ENCODE peak calls at places on chromosome 14, in five cellular contexts. Z is endodermal cell, R is mucosa of descending colon, X is lower leg skin, E is heart left ventricle. L is an unnamed sample.

GRCh38 chr14:69008411-69008810 is 29.3 kb upstream of the ACTN1 start:
- DNase-seq in Z (no peak), R (no peak), X (no peak), E (no peak), L (no peak)

GRCh38 chr14:60249321-60250251 is 565 bp downstream of the PPM1A start:
- DNase-seq in Z (peak), R (peak), X (peak), E (peak), L (peak)

GRCh38 chr14:103708750-103709187 is 6.5 kb downstream of the XRCC3 start:
- DNase-seq in Z (no peak), R (no peak), X (no peak), E (peak), L (no peak)

GRCh38 chr14:61568572-61569011 is 126.7 kb upstream of the HIF1A start:
- DNase-seq in Z (peak), R (peak), X (no peak), E (peak), L (no peak)

GRCh38 chr14:50859296-50859624 is 12.6 kb upstream of the ABHD12B start:
- DNase-seq in Z (no peak), R (no peak), X (no peak), E (no peak), L (no peak)

GRCh38 chr14:60326274-60326673 is 77.3 kb downstream of the PPM1A start:
- DNase-seq in Z (no peak), R (no peak), X (no peak), E (no peak), L (no peak)

GRCh38 chr14:52267501-52268190 is at the start of gene PTGDR:
- DNase-seq in Z (peak), R (peak), X (no peak), E (peak), L (no peak)

GRCh38 chr14:46344327-46344937 is 307.1 kb downstream of the RPL10L start:
- DNase-seq in Z (peak), R (no peak), X (no peak), E (no peak), L (peak)

GRCh38 chr14:20427231-20428009 is 8.5 kb downstream of the KLHL33 start:
- DNase-seq in Z (peak), R (no peak), X (no peak), E (no peak), L (no peak)

GRCh38 chr14:103103461-103104388 is 9.2 kb downstream of the EXOC3L4 start:
- DNase-seq in Z (peak), R (peak), X (no peak), E (peak), L (peak)

GRCh38 chr14:80974338-80975078 is 19.1 kb downstream of the TSHR start:
- DNase-seq in Z (no peak), R (no peak), X (no peak), E (no peak), L (no peak)

GRCh38 chr14:93972618-93973205 is 3.7 kb downstream of the ASB2 start:
- DNase-seq in Z (no peak), R (no peak), X (no peak), E (no peak), L (no peak)

GRCh38 chr14:99518441-99519346 is 37.5 kb downstream of the CCNK start:
- DNase-seq in Z (peak), R (peak), X (peak), E (peak), L (peak)

GRCh38 chr14:65804752-65805473 is 392.4 kb downstream of the FUT8 start:
- DNase-seq in Z (no peak), R (no peak), X (no peak), E (no peak), L (no peak)

GRCh38 chr14:49879683-49880204 is 13.1 kb upstream of the ARF6 start:
- DNase-seq in Z (peak), R (peak), X (no peak), E (no peak), L (peak)

GRCh38 chr14:68631691-68632590 is 160.9 kb downstream of the ZFP36L1 start:
- DNase-seq in Z (peak), R (no peak), X (peak), E (peak), L (no peak)

GRCh38 chr14:103820908-103821307 is 26.5 kb downstream of the PPP1R13B start:
- DNase-seq in Z (no peak), R (no peak), X (no peak), E (no peak), L (no peak)

GRCh38 chr14:61177279-61178225 is 103.6 kb downstream of the TMEM30B start:
- DNase-seq in Z (peak), R (no peak), X (no peak), E (no peak), L (no peak)

GRCh38 chr14:36478782-36479181 is 41.2 kb downstream of the NKX2-1 start:
- DNase-seq in Z (no peak), R (no peak), X (no peak), E (no peak), L (no peak)

GRCh38 chr14:61470261-61470953 is 149.0 kb downstream of the PRKCH start:
- DNase-seq in Z (peak), R (no peak), X (no peak), E (peak), L (no peak)

GRCh38 chr14:72608391-72609204 is 285.3 kb downstream of the DPF3 start:
- DNase-seq in Z (peak), R (no peak), X (no peak), E (no peak), L (no peak)

GRCh38 chr14:99260116-99260515 is 11.9 kb downstream of the BCL11B start:
- DNase-seq in Z (no peak), R (no peak), X (no peak), E (no peak), L (no peak)

GRCh38 chr14:75361751-75362433 is 65.9 kb upstream of the JDP2 start:
- DNase-seq in Z (no peak), R (no peak), X (no peak), E (no peak), L (no peak)

DNA sequence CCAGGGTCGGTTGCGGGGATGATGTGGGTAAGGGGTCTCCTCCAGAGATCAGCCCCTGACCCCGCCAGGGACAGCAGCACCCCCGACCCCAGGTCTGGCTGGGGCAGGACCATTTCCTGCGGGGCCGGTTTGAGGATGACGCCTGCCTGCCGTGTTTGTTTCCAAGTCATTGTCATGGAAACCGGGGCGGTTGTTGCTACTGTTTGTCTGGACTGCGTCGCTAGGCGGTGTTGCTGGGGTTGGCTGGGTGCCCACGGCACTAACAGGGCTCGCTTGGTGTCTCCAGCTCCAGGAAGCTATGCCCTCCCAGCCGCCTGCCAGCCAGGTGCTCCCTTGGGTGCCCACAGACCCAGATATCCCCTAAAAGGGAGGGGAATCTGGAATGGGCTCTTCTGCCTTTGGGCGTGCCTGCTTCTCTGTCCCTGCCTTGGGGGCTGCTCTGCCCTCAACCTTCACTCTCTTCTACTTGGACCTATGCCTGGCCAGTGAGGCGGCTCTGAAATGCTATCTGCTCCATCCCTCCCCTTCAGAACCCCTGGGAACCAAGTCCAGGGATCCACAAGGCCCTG is 4.7 kb upstream of the CRIP1 start:
- DNase-seq in Z (peak), R (peak), X (peak), E (peak), L (no peak)
- TF ChIP-seq CTCF in Z (peak), R (no peak), X (no peak), E (no peak), L (no peak)

GRCh38 chr14:63203618-63204406 is 431 bp upstream of the RHOJ start:
- DNase-seq in Z (peak), R (peak), X (peak), E (peak), L (peak)
- H3K4me3 ChIP-seq in Z (peak), R (no peak), X (no peak), E (peak), L (peak)

DNA sequence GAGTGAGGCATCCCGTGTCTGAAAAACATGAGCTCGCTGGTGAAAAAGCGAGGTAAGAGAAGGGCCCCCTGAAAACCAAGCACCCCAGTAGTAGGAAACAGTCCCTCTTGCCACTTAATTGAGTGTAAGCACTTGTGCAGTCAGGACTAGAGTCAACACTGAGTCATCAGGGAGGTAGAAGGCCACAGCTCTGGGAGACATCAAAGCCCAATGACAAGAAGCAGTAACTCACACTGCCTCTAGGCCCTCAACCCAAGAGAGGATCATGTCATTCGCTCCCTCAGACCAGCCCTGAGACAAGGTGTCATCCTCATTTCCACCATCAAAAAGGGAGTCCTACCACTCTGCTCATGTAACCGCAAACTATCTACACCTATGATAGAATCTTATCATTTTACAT is 17.8 kb downstream of the POMT2 start:
- DNase-seq in Z (no peak), R (no peak), X (no peak), E (no peak), L (no peak)
- TF ChIP-seq CTCF in Z (peak), R (no peak), X (no peak), E (no peak), L (no peak)

GRCh38 chr14:101115652-101116051 is 212.1 kb upstream of the RTL1 start:
- DNase-seq in Z (no peak), R (no peak), X (no peak), E (no peak), L (no peak)

GRCh38 chr14:101117543-101117942 is 214.0 kb upstream of the RTL1 start:
- DNase-seq in Z (no peak), R (no peak), X (no peak), E (no peak), L (no peak)

GRCh38 chr14:101116065-101116464 is 212.5 kb upstream of the RTL1 start:
- DNase-seq in Z (peak), R (no peak), X (no peak), E (no peak), L (no peak)

GRCh38 chr14:101114726-101115481 is 211.4 kb upstream of the RTL1 start:
- DNase-seq in Z (peak), R (no peak), X (no peak), E (no peak), L (no peak)

GRCh38 chr14:101116486-101117130 is 213.1 kb upstream of the RTL1 start:
- DNase-seq in Z (peak), R (no peak), X (no peak), E (no peak), L (no peak)
- H3K4me3 ChIP-seq in Z (no peak), R (no peak), X (no peak), E (no peak), L (no peak)

GRCh38 chr14:101554991-101555668 is 6.2 kb upstream of the DIO3 start:
- DNase-seq in Z (no peak), R (peak), X (no peak), E (no peak), L (no peak)
- TF ChIP-seq CTCF in Z (no peak), R (no peak), X (no peak), E (no peak), L (no peak)

GRCh38 chr14:95137804-95138167 is 19.5 kb downstream of the DICER1 start:
- DNase-seq in Z (no peak), R (no peak), X (no peak), E (peak), L (no peak)
- H3K4me3 ChIP-seq in Z (no peak), R (no peak), X (no peak), E (no peak), L (no peak)